ENCODE peak calls at places on chromosomes 13 and 19, in six cellular contexts. X is NCI-H2107, D is psoas muscle, F is ovary, C is gastrocnemius medialis, K is ecto neural progenitor cell. N is an unnamed sample.

GRCh38 chr13:21074601-21075302 is 13.4 kb upstream of the LATS2 start:
- DNase-seq in X (no peak), D (no peak), F (peak), C (peak), K (no peak), N (peak)

GRCh38 chr19:20167020-20167644 is at the start of gene ZNF486:
- DNase-seq in X (no peak), D (peak), F (peak), C (peak), K (peak), N (peak)

GRCh38 chr13:37598572-37598971 is at the start of gene POSTN:
- DNase-seq in X (no peak), D (no peak), F (no peak), C (no peak), K (no peak), N (no peak)

GRCh38 chr19:13902993-13903555 is 2.8 kb downstream of the BRME1 start:
- DNase-seq in X (no peak), D (no peak), F (no peak), C (no peak), K (no peak), N (no peak)

GRCh38 chr13:100203696-100204367 is 114.9 kb downstream of the PCCA start:
- DNase-seq in X (no peak), D (no peak), F (no peak), C (no peak), K (no peak), N (no peak)

GRCh38 chr19:3034845-3035541 is 5.9 kb upstream of the TLE2 start:
- DNase-seq in X (no peak), D (peak), F (peak), C (no peak), K (no peak), N (no peak)

GRCh38 chr19:55809381-55810058 is 22.3 kb downstream of the NLRP11 start:
- DNase-seq in X (peak), D (peak), F (peak), C (peak), K (no peak), N (peak)

GRCh38 chr13:109575821-109576220 is 210.6 kb downstream of the IRS2 start:
- DNase-seq in X (no peak), D (no peak), F (no peak), C (no peak), K (no peak), N (no peak)

GRCh38 chr19:41447732-41448332 is 4.9 kb downstream of the ERICH4 start:
- DNase-seq in X (no peak), D (no peak), F (no peak), C (no peak), K (no peak), N (no peak)

GRCh38 chr19:42010245-42011126 is 16.5 kb upstream of the ATP1A3 start:
- DNase-seq in X (no peak), D (no peak), F (no peak), C (no peak), K (no peak), N (no peak)

GRCh38 chr19:35037716-35038622 is 3.6 kb upstream of the HPN start:
- DNase-seq in X (no peak), D (peak), F (no peak), C (peak), K (no peak), N (peak)

GRCh38 chr13:110617326-110618072 is 2.2 kb downstream of the NAXD start:
- DNase-seq in X (no peak), D (no peak), F (peak), C (no peak), K (no peak), N (no peak)

GRCh38 chr19:45816236-45817009 is 1.3 kb upstream of the RSPH6A start:
- DNase-seq in X (no peak), D (no peak), F (peak), C (no peak), K (no peak), N (peak)

GRCh38 chr19:45152504-45153338 is 8.1 kb downstream of the NKPD1 start:
- DNase-seq in X (no peak), D (peak), F (peak), C (peak), K (peak), N (peak)

GRCh38 chr19:33998739-33999345 is 173.5 kb upstream of the LSM14A start:
- DNase-seq in X (no peak), D (no peak), F (no peak), C (no peak), K (no peak), N (no peak)

GRCh38 chr13:77176350-77176749 is 149.4 kb upstream of the FBXL3 start:
- DNase-seq in X (no peak), D (no peak), F (no peak), C (no peak), K (no peak), N (no peak)

GRCh38 chr19:54674021-54674617 is 11.3 kb downstream of the LILRB4 start:
- DNase-seq in X (no peak), D (no peak), F (no peak), C (no peak), K (no peak), N (no peak)

GRCh38 chr13:66794340-66795031 is 435.6 kb downstream of the PCDH9 start:
- DNase-seq in X (no peak), D (no peak), F (no peak), C (no peak), K (no peak), N (no peak)

GRCh38 chr19:33301011-33301899 is 1.1 kb downstream of the CEBPA start:
- DNase-seq in X (no peak), D (peak), F (peak), C (peak), K (peak), N (peak)

N was measured in right cardiac atrium.